ENCODE peak calls at places on chromosomes 4 and X, in seven cellular contexts. E is T-helper 1 cell; N is endodermal cell; U is stimulated activated CD4-positive, alpha-beta T cell treated with anti-CD3 and anti-CD28 coated beads, Interleukin-1b, Interleukin-23, amount 100 ng/mL, for 24 hours; A is Caco-2; Q is CD4-positive, alpha-beta memory T cell; Y is activated CD8-positive, alpha-beta memory T cell treated with anti-CD3 and anti-CD28 coated beads, Interleukin-2, amount 50 U/mL, for 48 hours. H is an unnamed sample.

GRCh38 chrX:15675490-15675921 is 10.9 kb upstream of the CLTRN start:
- DNase-seq in E (peak), N (peak), U (peak), A (peak), Q (peak), Y (no peak), H (no peak)

GRCh38 chr4:146095091-146095690 is 80.3 kb upstream of the LSM6 start:
- DNase-seq in E (no peak), N (peak), U (no peak), A (no peak), Q (no peak), Y (no peak), H (peak)

GRCh38 chrX:43627147-43627546 is 29.0 kb upstream of the MAOA start:
- DNase-seq in E (no peak), N (no peak), U (no peak), A (no peak), Q (no peak), Y (no peak), H (no peak)

GRCh38 chr4:123588631-123589223 is 192.1 kb downstream of the SPRY1 start:
- DNase-seq in E (no peak), N (no peak), U (no peak), A (no peak), Q (no peak), Y (no peak), H (no peak)

GRCh38 chr4:89411539-89411938 is 103.9 kb upstream of the GPRIN3 start:
- DNase-seq in E (no peak), N (no peak), U (no peak), A (no peak), Q (no peak), Y (no peak), H (no peak)

GRCh38 chr4:26061248-26061986 is 147.4 kb downstream of the SMIM20 start:
- DNase-seq in E (no peak), N (peak), U (no peak), A (no peak), Q (no peak), Y (no peak), H (peak)

GRCh38 chr4:125115941-125116340 is 198.8 kb upstream of the FAT4 start:
- DNase-seq in E (no peak), N (no peak), U (no peak), A (no peak), Q (no peak), Y (no peak), H (no peak)

GRCh38 chr4:105509291-105509690 is 35.4 kb upstream of the PPA2 start:
- DNase-seq in E (no peak), N (no peak), U (no peak), A (no peak), Q (no peak), Y (no peak), H (no peak)

GRCh38 chr4:46404961-46405360 is 15.0 kb upstream of the GABRA2 start:
- DNase-seq in E (no peak), N (peak), U (no peak), A (peak), Q (no peak), Y (no peak), H (no peak)

GRCh38 chrX:50579955-50580354 is 109.3 kb upstream of the DGKK start:
- DNase-seq in E (peak), N (peak), U (peak), A (peak), Q (no peak), Y (no peak), H (peak)

GRCh38 chr4:87498446-87498900 is 30.7 kb downstream of the SPARCL1 start:
- DNase-seq in E (no peak), N (no peak), U (no peak), A (no peak), Q (no peak), Y (no peak), H (no peak)

GRCh38 chr4:147480891-147481576 is at the start of gene EDNRA:
- DNase-seq in E (no peak), N (peak), U (no peak), A (no peak), Q (no peak), Y (no peak), H (no peak)

GRCh38 chr4:22635692-22636091 is 57.0 kb upstream of the GBA3 start:
- DNase-seq in E (no peak), N (peak), U (no peak), A (no peak), Q (no peak), Y (no peak), H (no peak)

GRCh38 chr4:53169695-53170617 is 195.9 kb downstream of the SCFD2 start:
- DNase-seq in E (no peak), N (no peak), U (no peak), A (no peak), Q (no peak), Y (no peak), H (no peak)

GRCh38 chrX:153537526-153538295 is 20.3 kb downstream of the ATP2B3 start:
- DNase-seq in E (no peak), N (no peak), U (no peak), A (no peak), Q (no peak), Y (no peak), H (no peak)

GRCh38 chrX:41406211-41406610 is 40.9 kb upstream of the NYX start:
- DNase-seq in E (no peak), N (no peak), U (no peak), A (no peak), Q (no peak), Y (no peak), H (no peak)

GRCh38 chrX:44874481-44875184 is 1.6 kb downstream of the KDM6A start:
- DNase-seq in E (peak), N (peak), U (peak), A (no peak), Q (peak), Y (no peak), H (peak)

GRCh38 chr4:126405369-126405982 is 1090.7 kb downstream of the FAT4 start:
- DNase-seq in E (no peak), N (no peak), U (no peak), A (no peak), Q (no peak), Y (no peak), H (no peak)

GRCh38 chr4:67568820-67569219 is 10.3 kb downstream of the STAP1 start:
- DNase-seq in E (no peak), N (no peak), U (no peak), A (no peak), Q (no peak), Y (no peak), H (no peak)

GRCh38 chrX:103406256-103406655 is 29.9 kb downstream of the BEX3 start:
- DNase-seq in E (no peak), N (no peak), U (no peak), A (no peak), Q (no peak), Y (no peak), H (no peak)

GRCh38 chrX:69015564-69016218 is 149.6 kb downstream of the PJA1 start:
- DNase-seq in E (no peak), N (no peak), U (no peak), A (no peak), Q (no peak), Y (no peak), H (no peak)

GRCh38 chrX:118216488-118216887 is 99.9 kb upstream of the KLHL13 start:
- DNase-seq in E (no peak), N (no peak), U (no peak), A (no peak), Q (no peak), Y (no peak), H (no peak)

GRCh38 chr4:9765091-9765490 is 16.3 kb upstream of the DRD5 start:
- DNase-seq in E (no peak), N (peak), U (no peak), A (no peak), Q (no peak), Y (no peak), H (no peak)

GRCh38 chr4:61320154-61320553 is 120.0 kb downstream of the ADGRL3 start:
- DNase-seq in E (no peak), N (no peak), U (no peak), A (no peak), Q (no peak), Y (no peak), H (no peak)

GRCh38 chr4:27350161-27350560 is 489.5 kb downstream of the STIM2 start:
- DNase-seq in E (no peak), N (no peak), U (no peak), A (no peak), Q (no peak), Y (no peak), H (no peak)

GRCh38 chr4:56958111-56958517 is 19.3 kb downstream of the NOA1 start:
- DNase-seq in E (no peak), N (no peak), U (no peak), A (no peak), Q (no peak), Y (no peak), H (no peak)

GRCh38 chr4:40607224-40607623 is 22.4 kb downstream of the RBM47 start:
- DNase-seq in E (no peak), N (no peak), U (no peak), A (no peak), Q (no peak), Y (no peak), H (no peak)

GRCh38 chr4:118898684-118899138 is 10.1 kb downstream of the SYNPO2 start:
- DNase-seq in E (no peak), N (no peak), U (no peak), A (no peak), Q (no peak), Y (no peak), H (no peak)

GRCh38 chrX:117397846-117398245 is 718.8 kb downstream of the KLHL13 start:
- DNase-seq in E (no peak), N (no peak), U (no peak), A (no peak), Q (no peak), Y (no peak), H (no peak)

GRCh38 chrX:42694260-42694815 is 83.6 kb downstream of the PPP1R2C start:
- DNase-seq in E (no peak), N (no peak), U (no peak), A (no peak), Q (no peak), Y (no peak), H (no peak)

GRCh38 chrX:28586291-28586690 is 955 bp upstream of the IL1RAPL1 start:
- DNase-seq in E (no peak), N (peak), U (no peak), A (no peak), Q (no peak), Y (no peak), H (no peak)

GRCh38 chr4:155478336-155478825 is 101.6 kb upstream of the MAP9 start:
- DNase-seq in E (no peak), N (no peak), U (no peak), A (no peak), Q (no peak), Y (no peak), H (no peak)

GRCh38 chrX:133776072-133776471 is 209.3 kb downstream of the GPC3 start:
- DNase-seq in E (no peak), N (peak), U (peak), A (no peak), Q (peak), Y (peak), H (peak)

GRCh38 chr4:120842046-120842445 is 80.5 kb downstream of the PRDM5 start:
- DNase-seq in E (no peak), N (no peak), U (no peak), A (no peak), Q (no peak), Y (no peak), H (no peak)

GRCh38 chr4:108560624-108561023 is 59.8 kb upstream of the RPL34 start:
- DNase-seq in E (no peak), N (no peak), U (no peak), A (no peak), Q (no peak), Y (no peak), H (no peak)

GRCh38 chrX:48676893-48677270 is 6.7 kb upstream of the WAS start:
- DNase-seq in E (no peak), N (peak), U (no peak), A (no peak), Q (peak), Y (peak), H (peak)

GRCh38 chr4:183905593-183906485 is 732 bp downstream of the STOX2 start:
- DNase-seq in E (no peak), N (peak), U (no peak), A (no peak), Q (no peak), Y (peak), H (no peak)